ENCODE peak calls at places on chromosome 4, in four cellular contexts. D is A549, Z is GM12878, H is HepG2. E is an unnamed sample.

GRCh38 chr4:55503164-55503563 is 43.5 kb downstream of the CLOCK start:
- DNase-seq in D (no peak), Z (no peak), H (no peak), E (peak; percentile 20)

GRCh38 chr4:19309365-19309764 is 942.3 kb upstream of the SLIT2 start:
- DNase-seq in D (no peak), Z (no peak), H (no peak), E (no peak)

GRCh38 chr4:48943387-48943786 is 36.8 kb upstream of the OCIAD2 start:
- DNase-seq in D (no peak), Z (no peak), H (peak; percentile 22), E (peak; percentile 21)

GRCh38 chr4:39908284-39908683 is 69.4 kb downstream of the PDS5A start:
- DNase-seq in D (no peak), Z (no peak), H (no peak), E (no peak)

GRCh38 chr4:77911091-77911490 is 48.5 kb downstream of the MRPL1 start:
- DNase-seq in D (no peak), Z (no peak), H (no peak), E (no peak)

GRCh38 chr4:143084566-143084965 is 100.2 kb upstream of the USP38 start:
- DNase-seq in D (no peak), Z (no peak), H (no peak), E (no peak)

GRCh38 chr4:76897522-76898384 is at the start of gene SOWAHB:
- DNase-seq in D (peak; percentile 10), Z (no peak), H (peak; percentile 40), E (no peak)

GRCh38 chr4:10108818-10109783 is 7.5 kb downstream of the WDR1 start:
- DNase-seq in D (no peak), Z (no peak), H (no peak), E (no peak)

GRCh38 chr4:184444215-184444952 is 30.0 kb downstream of the IRF2 start:
- DNase-seq in D (no peak), Z (no peak), H (no peak), E (no peak)

GRCh38 chr4:110287130-110287529 is 88.7 kb upstream of the ELOVL6 start:
- DNase-seq in D (no peak), Z (peak; percentile 83), H (no peak), E (no peak)

GRCh38 chr4:184745747-184746531 is 12.0 kb upstream of the CENPU start:
- DNase-seq in D (peak; percentile 73), Z (no peak), H (peak; percentile 62), E (peak; percentile 83)

GRCh38 chr4:39062499-39062898 is 467 bp downstream of the KLHL5 start:
- DNase-seq in D (no peak), Z (no peak), H (no peak), E (no peak)

GRCh38 chr4:145098675-145099037 is 545 bp downstream of the ABCE1 start:
- DNase-seq in D (peak; percentile 30), Z (no peak), H (peak; percentile 56), E (peak; percentile 69)

GRCh38 chr4:85929926-85930325 is 429.9 kb downstream of the MAPK10 start:
- DNase-seq in D (no peak), Z (no peak), H (peak; percentile 7), E (no peak)

GRCh38 chr4:144562019-144562740 is 83.8 kb upstream of the HHIP start:
- DNase-seq in D (no peak), Z (no peak), H (no peak), E (no peak)

GRCh38 chr4:56757270-56757746 is 64.2 kb downstream of the SPINK2 start:
- DNase-seq in D (peak; percentile 25), Z (no peak), H (no peak), E (no peak)

GRCh38 chr4:1783970-1784369 is 9.1 kb upstream of the FGFR3 start:
- DNase-seq in D (no peak), Z (no peak), H (no peak), E (no peak)

GRCh38 chr4:15690020-15690809 is 8.6 kb downstream of the FAM200B start:
- DNase-seq in D (peak; percentile 45), Z (no peak), H (peak; percentile 61), E (no peak)

GRCh38 chr4:112563431-112564200 is 47.6 kb upstream of the NEUROG2 start:
- DNase-seq in D (no peak), Z (no peak), H (no peak), E (no peak)

GRCh38 chr4:36399762-36400353 is 118.4 kb downstream of the DTHD1 start:
- DNase-seq in D (no peak), Z (peak; percentile 24), H (peak; percentile 2), E (no peak)

GRCh38 chr4:8082517-8083055 is 76.0 kb downstream of the ABLIM2 start:
- DNase-seq in D (no peak), Z (no peak), H (no peak), E (no peak)

GRCh38 chr4:185412412-185412811 is 13.4 kb downstream of the UFSP2 start:
- DNase-seq in D (no peak), Z (no peak), H (no peak), E (no peak)

GRCh38 chr4:132387060-132387459 is 762.0 kb upstream of the PCDH10 start:
- DNase-seq in D (no peak), Z (no peak), H (no peak), E (no peak)

GRCh38 chr4:15003441-15003890 is 1.2 kb downstream of the CPEB2 start:
- DNase-seq in D (no peak), Z (no peak), H (no peak), E (peak; percentile 56)

GRCh38 chr4:87375719-87376291 is 15.2 kb downstream of the HSD17B11 start:
- DNase-seq in D (no peak), Z (no peak), H (peak; percentile 61), E (no peak)

GRCh38 chr4:101277661-101278060 is 69.7 kb downstream of the PPP3CA start:
- DNase-seq in D (no peak), Z (no peak), H (no peak), E (no peak)

GRCh38 chr4:48445704-48446103 is 37.4 kb upstream of the SLC10A4 start:
- DNase-seq in D (peak; percentile 3), Z (no peak), H (no peak), E (no peak)

GRCh38 chr4:120066182-120066524 is 495 bp downstream of the MAD2L1 start:
- DNase-seq in D (peak; percentile 3), Z (no peak), H (peak; percentile 8), E (peak; percentile 52)

DNA sequence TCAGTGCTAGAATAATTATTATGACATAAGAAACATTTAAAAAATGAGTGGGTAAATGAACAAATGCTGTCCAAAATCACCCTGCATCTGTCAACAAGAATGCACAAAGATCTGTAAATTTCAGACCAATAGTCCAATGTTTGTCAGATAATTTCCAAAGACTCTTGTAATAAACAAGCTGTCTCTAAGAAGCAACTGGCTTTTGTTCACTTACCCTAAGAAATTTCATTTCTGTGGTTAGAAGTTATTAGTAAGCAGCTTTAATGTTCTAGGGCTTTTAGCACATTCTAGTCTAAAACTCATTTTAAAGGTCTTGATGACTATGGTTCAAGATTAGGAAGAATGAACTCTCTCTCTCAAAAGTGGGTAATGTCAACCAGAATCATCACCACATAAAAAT is 560.3 kb upstream of the SMIM31 start:
- DNase-seq in D (no peak), Z (no peak), H (no peak), E (no peak)
- TF ChIP-seq CHD4 in D (no peak), Z (no peak), H (no peak), E (no peak)

DNA sequence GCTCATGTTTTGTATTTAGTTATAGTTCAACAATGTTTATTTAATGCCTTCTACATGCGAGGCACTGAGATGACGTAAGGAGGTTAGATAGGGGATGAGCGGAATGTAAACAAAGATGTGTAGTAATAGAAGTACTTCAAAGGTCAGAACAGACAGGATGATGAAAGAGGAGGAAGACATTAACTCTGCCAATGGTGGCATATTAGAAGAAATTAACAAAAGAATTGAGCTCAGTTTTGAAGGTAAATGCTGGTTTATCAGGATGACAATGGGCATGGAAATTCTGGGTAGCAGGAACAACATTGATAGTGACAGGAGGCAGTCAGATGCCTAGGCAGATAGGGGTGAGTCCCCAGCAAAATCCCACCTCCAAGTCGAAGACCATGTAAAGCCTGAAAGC is 62.3 kb upstream of the PGRMC2 start:
- DNase-seq in D (peak; percentile 62), Z (no peak), H (peak; percentile 92), E (peak; percentile 18)
- TF ChIP-seq CHD4 in D (no peak), Z (no peak), H (no peak), E (no peak)

DNA sequence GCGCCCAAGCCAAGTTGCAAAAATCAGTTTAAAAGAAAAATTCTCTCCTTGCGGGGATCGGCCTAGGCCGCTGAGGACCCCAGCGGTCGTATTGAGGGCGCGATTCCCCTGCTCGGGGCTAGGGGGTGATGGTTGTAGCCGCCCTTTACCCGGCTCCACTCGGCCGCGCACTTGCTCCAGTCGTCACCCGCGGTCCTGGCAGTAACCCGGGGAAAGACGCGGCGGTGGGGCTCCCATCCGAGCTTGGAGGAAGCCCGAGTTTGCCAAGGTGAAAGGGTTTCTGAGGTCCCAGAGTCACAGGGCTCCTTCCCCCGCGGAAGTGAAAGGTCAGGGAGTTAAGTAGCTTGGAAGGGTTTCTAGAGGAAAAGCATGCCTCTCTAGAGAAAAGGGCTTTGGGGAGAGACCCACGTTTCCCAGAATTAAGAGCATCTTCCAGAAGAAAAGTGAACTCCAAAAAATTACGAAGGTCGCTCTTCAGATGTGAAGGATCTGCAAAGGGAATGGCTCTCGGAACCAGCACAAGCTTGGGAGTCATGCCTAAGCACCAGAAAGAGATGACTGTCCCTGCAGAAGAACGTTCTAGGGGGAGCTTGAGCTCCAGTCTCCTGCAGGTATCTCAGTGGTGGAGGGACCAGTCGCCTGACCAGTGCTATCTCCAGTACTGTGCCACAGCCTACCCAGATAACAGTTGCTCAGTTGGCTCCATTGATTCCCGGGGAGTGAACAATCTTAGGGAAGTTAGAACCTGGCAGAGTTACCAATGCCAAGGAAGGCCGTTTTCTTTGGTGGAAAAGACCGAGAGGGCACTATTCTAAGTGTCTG is 873 bp downstream of the LAP3 start:
- DNase-seq in D (peak; percentile 13), Z (no peak), H (no peak), E (peak; percentile 47)
- TF ChIP-seq CHD4 in D (no peak), Z (no peak), H (no peak), E (no peak)

GRCh38 chr4:154507170-154507569 is 15.6 kb upstream of the DCHS2 start:
- DNase-seq in D (no peak), Z (no peak), H (no peak), E (no peak)

GRCh38 chr4:154497901-154498300 is 6.3 kb upstream of the DCHS2 start:
- DNase-seq in D (no peak), Z (no peak), H (no peak), E (no peak)

GRCh38 chr4:154506253-154506652 is 14.7 kb upstream of the DCHS2 start:
- DNase-seq in D (no peak), Z (no peak), H (peak; percentile 27), E (peak; percentile 47)

GRCh38 chr4:154503598-154503997 is 12.0 kb upstream of the DCHS2 start:
- DNase-seq in D (peak; percentile 14), Z (no peak), H (peak; percentile 37), E (peak; percentile 58)
- TF ChIP-seq CHD4 in D (no peak), Z (no peak), H (no peak), E (no peak)

DNA sequence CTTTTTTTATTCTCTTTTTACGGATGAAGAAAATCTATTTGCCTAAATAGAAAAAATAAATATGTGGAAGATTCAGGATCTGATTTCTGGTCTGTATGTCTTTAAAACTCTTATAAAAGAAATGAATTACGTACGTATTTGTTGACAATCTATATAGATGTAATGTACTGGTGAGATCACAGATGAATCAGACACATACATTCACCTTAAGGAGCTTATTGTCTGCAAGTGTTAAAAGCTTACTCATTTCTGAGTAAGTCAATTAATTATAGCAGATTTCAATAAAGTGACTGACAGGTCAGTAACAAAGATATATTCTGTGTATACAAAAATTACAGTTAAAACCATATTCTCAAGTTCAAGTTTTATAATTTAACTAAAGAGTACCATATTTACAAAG is 66.6 kb upstream of the NAF1 start:
- DNase-seq in D (no peak), Z (no peak), H (no peak), E (no peak)
- TF ChIP-seq CHD4 in D (no peak), Z (no peak), H (no peak), E (no peak)

GRCh38 chr4:271492-272103 is 33.7 kb downstream of the ZNF732 start:
- DNase-seq in D (no peak), Z (no peak), H (no peak), E (no peak)
- TF ChIP-seq CHD4 in D (no peak), Z (no peak), H (no peak), E (no peak)

GRCh38 chr4:12172198-12172970 is 743.7 kb upstream of the HS3ST1 start:
- DNase-seq in D (no peak), Z (no peak), H (no peak), E (no peak)
- TF ChIP-seq CHD4 in D (no peak), Z (no peak), H (no peak), E (no peak)